ENCODE peak calls at places on chromosomes 12 and 14, in five cellular contexts. B is SK-N-SH, R is A549, Z is upper lobe of left lung, S is tibial nerve. P is an unnamed sample.
A peak's percentile ranks its signal among the peaks of the same experiment; 100 is the strongest.

GRCh38 chr14:105021656-105022275 is 883 bp upstream of the CDCA4 start:
- DNase-seq in R (peak; percentile 84), Z (no peak), B (peak; percentile 62), S (no peak), P (no peak)

GRCh38 chr12:68374315-68374982 is 42.3 kb upstream of the MDM1 start:
- DNase-seq in S (no peak), R (no peak), B (no peak), Z (no peak), P (no peak)

GRCh38 chr12:39931231-39931630 is 174.7 kb downstream of the SLC2A13 start:
- DNase-seq in R (no peak), B (no peak), Z (no peak), S (no peak), P (no peak)

GRCh38 chr14:93269341-93270068 is 62.4 kb downstream of the UBR7 start:
- DNase-seq in Z (no peak), S (no peak), R (peak; percentile 84), B (no peak), P (no peak)

GRCh38 chr12:45615268-45615667 is 114.2 kb upstream of the ARID2 start:
- DNase-seq in R (peak; percentile 47), B (peak; percentile 41), Z (no peak), S (no peak), P (no peak)

GRCh38 chr14:66240112-66240511 is 246.1 kb upstream of the CCDC196 start:
- DNase-seq in R (no peak), S (no peak), Z (no peak), B (no peak), P (no peak)

GRCh38 chr12:116306536-116306935 is 29.0 kb upstream of the MED13L start:
- DNase-seq in S (no peak), Z (no peak), B (no peak), R (no peak), P (no peak)

GRCh38 chr14:58249611-58250010 is 5.0 kb downstream of the PSMA3 start:
- DNase-seq in R (no peak), B (no peak), S (no peak), Z (no peak), P (no peak)

GRCh38 chr14:64801800-64802199 is 77.9 kb downstream of the SPTB start:
- DNase-seq in S (no peak), R (peak; percentile 43), B (peak; percentile 78), Z (no peak), P (no peak)

GRCh38 chr12:114248527-114248926 is 157.4 kb downstream of the TBX5 start:
- DNase-seq in Z (no peak), S (no peak), B (no peak), R (no peak), P (no peak)

GRCh38 chr14:74510955-74511354 is 17.4 kb downstream of the ISCA2 start:
- DNase-seq in R (peak; percentile 43), B (no peak), Z (peak; percentile 37), S (no peak), P (peak; percentile 46)

GRCh38 chr12:8675471-8676083 is 13.0 kb upstream of the MFAP5 start:
- DNase-seq in B (no peak), R (no peak), S (no peak), Z (no peak), P (no peak)

GRCh38 chr12:48961331-48961730 is 4.0 kb upstream of the ARF3 start:
- DNase-seq in Z (no peak), B (no peak), S (no peak), R (no peak), P (no peak)

GRCh38 chr14:102824832-102825231 is 47.6 kb downstream of the TRAF3 start:
- DNase-seq in S (no peak), B (no peak), R (peak; percentile 13), Z (peak; percentile 58), P (no peak)

GRCh38 chr14:22556990-22557623 is 31.9 kb downstream of the DAD1 start:
- DNase-seq in B (peak; percentile 94), R (peak; percentile 77), Z (peak; percentile 98), S (peak; percentile 79), P (peak; percentile 89)

GRCh38 chr14:22557846-22558220 is 31.2 kb downstream of the DAD1 start:
- DNase-seq in Z (no peak), B (no peak), S (no peak), R (no peak), P (no peak)

GRCh38 chr14:22558221-22558913 is 30.7 kb downstream of the DAD1 start:
- DNase-seq in Z (peak; percentile 72), B (no peak), S (no peak), R (no peak), P (no peak)

GRCh38 chr14:22560638-22561365 is 28.2 kb downstream of the DAD1 start:
- DNase-seq in Z (no peak), S (no peak), B (no peak), R (no peak), P (no peak)

DNA sequence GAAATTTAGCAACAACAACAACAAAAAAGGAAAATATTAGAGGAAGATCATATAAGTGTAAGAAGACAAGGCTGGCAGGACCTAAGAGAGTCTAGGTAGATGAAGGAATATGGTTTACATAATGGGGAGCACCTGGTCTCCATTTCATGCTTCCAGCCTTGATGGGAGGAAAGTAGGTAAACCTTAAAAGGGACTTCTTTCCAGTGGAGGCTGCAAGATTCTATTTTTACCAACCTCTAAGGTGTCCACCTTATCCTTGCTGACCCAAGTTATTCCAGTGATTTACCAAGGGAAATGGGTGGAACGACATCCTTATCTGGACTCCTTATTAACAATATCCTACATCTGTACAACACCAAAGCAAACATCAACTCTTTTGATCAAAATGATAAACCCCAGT is 30.0 kb downstream of the DAD1 start:
- DNase-seq in R (no peak), S (no peak), Z (no peak), B (no peak), P (no peak)
- H3K27ac ChIP-seq in R (no peak overlapping the region), S (no peak overlapping the region), Z (peak overlapping the region; percentile 46), B (no peak overlapping the region), P (no peak overlapping the region)

DNA sequence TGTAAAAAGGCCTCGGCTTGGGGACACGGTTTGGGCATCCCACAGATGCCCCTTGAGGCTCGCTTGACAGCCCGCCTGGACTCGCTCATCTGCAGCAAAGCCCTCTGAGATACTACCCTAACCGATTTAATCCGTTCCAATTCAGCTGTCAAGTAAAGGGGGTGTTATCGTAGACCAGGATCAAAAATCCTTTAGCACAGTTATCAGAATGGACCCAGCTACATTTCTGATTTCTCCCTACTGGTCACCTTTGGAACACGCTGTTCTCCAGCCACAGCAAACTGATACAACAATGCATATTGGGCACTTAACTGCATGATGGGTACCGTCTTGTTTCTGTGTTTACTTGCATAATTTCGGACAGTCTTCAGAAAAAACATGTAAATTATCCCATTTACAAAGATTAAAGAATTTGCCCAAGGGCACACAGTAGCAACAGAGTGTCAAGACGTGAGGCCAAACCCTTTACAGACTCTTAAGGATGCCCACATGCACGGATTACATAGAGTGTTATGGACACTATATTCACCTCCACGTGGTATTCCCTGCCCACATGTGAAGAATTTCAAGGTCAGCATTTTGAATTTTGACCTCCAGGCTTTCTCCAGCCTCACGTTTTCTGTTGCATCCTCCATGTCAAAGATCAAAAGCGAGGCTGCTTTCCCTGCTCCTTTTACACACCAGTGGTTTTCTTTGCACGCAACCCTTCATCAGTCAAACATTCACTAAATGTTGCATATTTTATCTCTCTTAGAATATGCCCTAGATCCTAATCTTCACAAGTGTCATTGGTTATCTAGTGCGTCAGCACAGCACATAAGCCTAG is 3.2 kb upstream of the DUSP6 start:
- DNase-seq in Z (peak; percentile 11), S (no peak), R (no peak), B (peak; percentile 58), P (no peak)
- TF ChIP-seq CTCF in Z (no peak), S (no peak), R (no peak), B (peak; percentile 53), P (no peak)

GRCh38 chr12:46915082-46915481 is 89.3 kb upstream of the SLC38A4 start:
- DNase-seq in B (no peak), Z (no peak), R (no peak), S (peak; percentile 29), P (peak; percentile 72)
- TF ChIP-seq EP300 in B (no peak), Z (no peak), R (no peak), S (no peak), P (no peak)

GRCh38 chr14:71800878-71801277 is 131.4 kb upstream of the RGS6 start:
- DNase-seq in B (no peak), R (no peak), Z (no peak), S (no peak), P (no peak)

GRCh38 chr14:71799831-71800230 is 132.4 kb upstream of the RGS6 start:
- DNase-seq in B (no peak), R (no peak), S (no peak), Z (no peak), P (no peak)

GRCh38 chr14:71803539-71804260 is 128.5 kb upstream of the RGS6 start:
- DNase-seq in Z (no peak), S (no peak), B (no peak), R (peak; percentile 68), P (no peak)
- H3K27ac ChIP-seq in Z (no peak overlapping the region), S (no peak overlapping the region), B (no peak overlapping the region), R (peak overlapping the region; percentile 21), P (no peak overlapping the region)

GRCh38 chr12:6041891-6042290 is 82.6 kb downstream of the VWF start:
- DNase-seq in Z (no peak), B (no peak), R (no peak), S (no peak), P (no peak)

GRCh38 chr12:6042447-6042846 is 82.0 kb downstream of the VWF start:
- DNase-seq in Z (no peak), R (no peak), S (no peak), B (no peak), P (no peak)

GRCh38 chr12:6037459-6037858 is 87.0 kb downstream of the VWF start:
- DNase-seq in B (no peak), R (no peak), S (no peak), Z (no peak), P (no peak)

GRCh38 chr12:6038160-6038559 is 86.3 kb downstream of the VWF start:
- DNase-seq in R (peak; percentile 93), S (no peak), Z (no peak), B (peak; percentile 60), P (no peak)

GRCh38 chr12:6039894-6040601 is 84.4 kb downstream of the VWF start:
- DNase-seq in R (peak; percentile 79), B (peak; percentile 83), Z (no peak), S (peak; percentile 71), P (no peak)
- TF ChIP-seq CTCF in R (peak; percentile 90), B (peak; percentile 90), Z (peak; percentile 86), S (peak; percentile 84), P (peak; percentile 73)

GRCh38 chr12:129675947-129676346 is 227.9 kb downstream of the TMEM132D start:
- DNase-seq in R (no peak), S (no peak), Z (no peak), B (no peak), P (no peak)

GRCh38 chr12:129676411-129676810 is 227.4 kb downstream of the TMEM132D start:
- DNase-seq in S (no peak), Z (no peak), R (no peak), B (no peak), P (no peak)

GRCh38 chr12:129672110-129672509 is 231.7 kb downstream of the TMEM132D start:
- DNase-seq in Z (no peak), S (no peak), R (no peak), B (no peak), P (no peak)

DNA sequence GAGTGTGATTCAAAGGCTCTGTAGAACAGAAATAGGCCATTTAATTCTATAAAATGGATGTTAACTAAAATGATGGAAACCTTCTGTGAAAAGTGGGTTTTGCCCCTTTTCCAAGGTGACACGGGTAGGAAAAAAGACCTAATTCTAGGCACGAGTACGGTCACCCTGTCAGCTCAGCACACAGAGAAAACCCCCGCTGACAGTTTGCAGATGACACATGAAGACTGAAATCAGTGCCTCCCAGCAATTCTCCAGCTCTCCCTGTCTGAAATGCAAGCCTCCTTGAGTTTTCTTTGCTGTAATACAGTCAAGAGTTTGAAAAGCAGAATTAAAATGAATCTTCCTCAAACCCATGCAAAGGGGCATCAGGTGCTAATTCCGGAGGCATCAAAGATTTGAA is 230.0 kb downstream of the TMEM132D start:
- DNase-seq in S (no peak), Z (no peak), R (no peak), B (no peak), P (no peak)
- TF ChIP-seq EP300 in S (no peak), Z (no peak), R (no peak), B (no peak), P (no peak)

GRCh38 chr12:12799163-12799920 is 13.8 kb upstream of the DDX47 start:
- DNase-seq in B (no peak), R (no peak), S (no peak), Z (no peak), P (no peak)
- H3K27ac ChIP-seq in B (no peak overlapping the region), R (no peak overlapping the region), S (no peak overlapping the region), Z (no peak overlapping the region), P (no peak overlapping the region)